ENCODE peak calls at places on chromosomes 2 and 18, in four cellular contexts. One of them, this sample, is unnamed.

GRCh38 chr2:100423631-100424030 is 6.2 kb upstream of the CHST10 start:
- DNase-seq in trophoblast cell: no peak
- DNase-seq in H9: no peak
- DNase-seq in IMR-90: no peak
- DNase-seq in this sample: no peak

GRCh38 chr2:140567734-140568133 is 1563.1 kb downstream of the LRP1B start:
- DNase-seq in trophoblast cell: no peak
- DNase-seq in H9: no peak
- DNase-seq in IMR-90: peak; percentile 20
- DNase-seq in this sample: peak; percentile 60

GRCh38 chr2:1563084-1563857 is 150.0 kb downstream of the TPO start:
- DNase-seq in H9: no peak
- DNase-seq in IMR-90: no peak
- DNase-seq in trophoblast cell: no peak
- DNase-seq in this sample: no peak

GRCh38 chr2:130756041-130756720 is 841 bp downstream of the AMER3 start:
- DNase-seq in IMR-90: no peak
- DNase-seq in H9: peak; percentile 69
- DNase-seq in trophoblast cell: no peak
- DNase-seq in this sample: no peak

GRCh38 chr2:21265752-21266151 is 142.0 kb downstream of the TDRD15 start:
- DNase-seq in trophoblast cell: no peak
- DNase-seq in H9: no peak
- DNase-seq in IMR-90: no peak
- DNase-seq in this sample: no peak

GRCh38 chr2:105117565-105117964 is 79.7 kb downstream of the MRPS9 start:
- DNase-seq in IMR-90: peak; percentile 3
- DNase-seq in trophoblast cell: no peak
- DNase-seq in H9: no peak
- DNase-seq in this sample: no peak

GRCh38 chr18:21997207-21998143 is 171.9 kb upstream of the GATA6 start:
- DNase-seq in H9: no peak
- DNase-seq in IMR-90: peak; percentile 42
- DNase-seq in trophoblast cell: no peak
- DNase-seq in this sample: peak; percentile 63

GRCh38 chr2:126995652-126996377 is 97.1 kb downstream of the TEX51 start:
- DNase-seq in IMR-90: no peak
- DNase-seq in trophoblast cell: no peak
- DNase-seq in H9: no peak
- DNase-seq in this sample: no peak

GRCh38 chr2:54676656-54677055 is 46.8 kb upstream of the EML6 start:
- DNase-seq in IMR-90: peak; percentile 73
- DNase-seq in trophoblast cell: no peak
- DNase-seq in H9: no peak
- DNase-seq in this sample: no peak

GRCh38 chr2:235793163-235793752 is 299.4 kb downstream of the AGAP1 start:
- DNase-seq in trophoblast cell: no peak
- DNase-seq in IMR-90: peak; percentile 24
- DNase-seq in H9: peak; percentile 73
- DNase-seq in this sample: peak; percentile 19

GRCh38 chr2:120221616-120222015 is 1.6 kb downstream of the TMEM185B start:
- DNase-seq in IMR-90: no peak
- DNase-seq in H9: peak; percentile 10
- DNase-seq in trophoblast cell: no peak
- DNase-seq in this sample: no peak
- H2AK5ac ChIP-seq in IMR-90: no peak overlapping the region
- H2AK5ac ChIP-seq in H9: no peak overlapping the region
- H2AK5ac ChIP-seq in trophoblast cell: no peak overlapping the region
- H2AK5ac ChIP-seq in this sample: no peak overlapping the region

DNA sequence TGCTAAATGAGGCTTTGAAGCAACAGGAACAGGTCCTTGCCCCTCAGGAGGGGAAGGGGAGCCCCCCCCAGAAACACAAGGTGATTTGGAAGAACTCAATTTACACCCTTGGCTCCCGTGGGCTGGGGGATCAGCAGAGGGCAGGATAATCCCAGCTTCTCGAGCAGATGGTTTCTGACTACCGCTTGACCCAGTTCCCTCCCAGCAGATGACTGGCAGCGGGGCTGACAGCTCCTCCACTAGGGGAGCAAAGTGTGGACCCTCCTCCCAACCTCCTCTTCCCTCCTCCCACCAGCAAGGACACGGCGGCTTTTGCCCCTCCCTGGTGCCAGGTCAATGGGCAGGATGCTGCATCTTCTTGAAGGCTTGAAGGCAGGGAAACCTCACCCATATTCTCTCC is 3.5 kb upstream of the INHBB start:
- DNase-seq in H9: no peak
- DNase-seq in trophoblast cell: no peak
- DNase-seq in IMR-90: no peak
- DNase-seq in this sample: no peak
- H2AK5ac ChIP-seq in H9: no peak overlapping the region
- H2AK5ac ChIP-seq in trophoblast cell: no peak overlapping the region
- H2AK5ac ChIP-seq in IMR-90: no peak overlapping the region
- H2AK5ac ChIP-seq in this sample: no peak overlapping the region

GRCh38 chr2:9690252-9690651 is 59.5 kb upstream of the YWHAQ start:
- DNase-seq in trophoblast cell: peak; percentile 13
- DNase-seq in H9: no peak
- DNase-seq in IMR-90: peak; percentile 55
- DNase-seq in this sample: peak; percentile 94
- H2AK5ac ChIP-seq in trophoblast cell: peak overlapping the region; percentile 21
- H2AK5ac ChIP-seq in H9: no peak overlapping the region
- H2AK5ac ChIP-seq in IMR-90: no peak overlapping the region
- H2AK5ac ChIP-seq in this sample: no peak overlapping the region

GRCh38 chr2:98334439-98335078 is 11.7 kb upstream of the CNGA3 start:
- DNase-seq in H9: peak; percentile 46
- DNase-seq in trophoblast cell: no peak
- DNase-seq in IMR-90: peak; percentile 91
- DNase-seq in this sample: peak; percentile 63

GRCh38 chr2:98329549-98329948 is 16.7 kb upstream of the CNGA3 start:
- DNase-seq in H9: no peak
- DNase-seq in trophoblast cell: no peak
- DNase-seq in IMR-90: no peak
- DNase-seq in this sample: no peak

GRCh38 chr2:98333922-98334321 is 12.3 kb upstream of the CNGA3 start:
- DNase-seq in IMR-90: peak; percentile 3
- DNase-seq in trophoblast cell: no peak
- DNase-seq in H9: no peak
- DNase-seq in this sample: no peak
- H2AK5ac ChIP-seq in IMR-90: peak overlapping the region; percentile 68
- H2AK5ac ChIP-seq in trophoblast cell: no peak overlapping the region
- H2AK5ac ChIP-seq in H9: no peak overlapping the region
- H2AK5ac ChIP-seq in this sample: no peak overlapping the region